ENCODE peak calls at places on chromosome 22, in six cellular contexts. N, P, B, S, M and W are unnamed samples.

GRCh38 chr22:27839261-27839660 is 37.7 kb upstream of the MN1 start:
- ATAC-seq in M (no peak), P (no peak), N (no peak), S (no peak), B (no peak), W (no peak)

GRCh38 chr22:30232716-30233218 is 13.8 kb downstream of the LIF start:
- ATAC-seq in P (no peak), B (no peak), M (no peak), N (peak), S (no peak), W (no peak)

GRCh38 chr22:37943471-37944198 is 9.8 kb downstream of the C22orf23 start:
- ATAC-seq in P (no peak), M (no peak), S (no peak), N (no peak), B (no peak), W (no peak)

GRCh38 chr22:17436382-17436951 is 67.2 kb downstream of the CECR2 start:
- ATAC-seq in M (peak), B (no peak), S (no peak), N (no peak), P (peak), W (no peak)

GRCh38 chr22:38068641-38069371 is 11.6 kb downstream of the PICK1 start:
- ATAC-seq in S (no peak), M (no peak), B (no peak), P (no peak), N (no peak), W (no peak)

GRCh38 chr22:18115844-18116480 is 5.4 kb downstream of the TUBA8 start:
- ATAC-seq in P (no peak), N (no peak), M (no peak), B (no peak), S (no peak), W (no peak)

GRCh38 chr22:34765115-34765514 is 300.8 kb upstream of the ISX start:
- ATAC-seq in M (no peak), N (no peak), S (no peak), P (no peak), B (no peak), W (no peak)

GRCh38 chr22:29093501-29093921 is 20.7 kb downstream of the KREMEN1 start:
- ATAC-seq in B (no peak), P (no peak), M (no peak), N (peak), S (no peak), W (peak)

GRCh38 chr22:25488244-25489020 is 76.0 kb upstream of the GRK3 start:
- ATAC-seq in B (peak), P (no peak), N (no peak), M (peak), S (peak), W (no peak)
- TF ChIP-seq EP300 in B (no peak), P (no peak), N (no peak), M (no peak), S (no peak), W (no peak)

GRCh38 chr22:36384766-36385400 is 2.9 kb downstream of the MYH9 start:
- ATAC-seq in P (no peak), N (no peak), S (no peak), B (no peak), M (no peak), W (no peak)
- TF ChIP-seq POLR2A in P (no peak), N (no peak), S (no peak), B (no peak), M (peak), W (peak)

GRCh38 chr22:44438056-44438455 is 60.0 kb downstream of the RTL6 start:
- ATAC-seq in B (no peak), N (no peak), M (no peak), S (peak), P (peak), W (no peak)
- TF ChIP-seq CTCF in B (no peak), N (no peak), M (no peak), S (peak), P (peak), W (no peak)

GRCh38 chr22:42931421-42932196 is 74.5 kb upstream of the ARFGAP3 start:
- ATAC-seq in S (no peak), N (peak), P (no peak), M (peak), B (no peak), W (peak)

GRCh38 chr22:42932857-42933782 is 76.0 kb upstream of the ARFGAP3 start:
- ATAC-seq in M (peak), B (peak), P (peak), N (peak), S (no peak), W (no peak)

GRCh38 chr22:42934338-42934737 is 77.3 kb upstream of the ARFGAP3 start:
- ATAC-seq in M (peak), B (no peak), P (no peak), N (no peak), S (no peak), W (no peak)

GRCh38 chr22:42932197-42932519 is 75.1 kb upstream of the ARFGAP3 start:
- ATAC-seq in M (peak), N (no peak), S (no peak), B (no peak), P (no peak), W (no peak)

DNA sequence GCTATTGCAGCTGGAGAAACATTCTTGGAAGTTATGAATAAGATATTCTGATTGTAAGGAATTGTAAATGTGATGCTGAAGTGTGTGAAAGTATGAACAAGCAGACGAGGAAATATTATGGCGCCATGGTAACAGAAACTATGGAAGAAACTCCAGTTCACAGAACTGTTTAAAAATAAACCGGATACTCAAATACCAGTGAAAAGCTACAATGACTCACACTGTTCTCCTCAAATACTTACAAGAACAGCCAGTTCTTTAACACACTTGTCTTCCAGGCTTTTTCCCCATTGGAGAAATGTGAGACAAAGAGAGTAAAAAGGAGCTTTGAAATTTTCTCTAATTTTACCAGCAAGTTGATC is 76.7 kb upstream of the ARFGAP3 start:
- ATAC-seq in S (no peak), P (no peak), M (peak), N (peak), B (peak), W (peak)
- TF ChIP-seq EP300 in S (no peak), P (no peak), M (peak), N (no peak), B (no peak), W (no peak)